ENCODE peak calls at places on chromosomes 16 and 17, in nine cellular contexts. L is mesenchymal stem cell; D is renal cortical epithelial cell; G is stimulated activated naive CD8-positive, alpha-beta T cell treated with anti-CD3 and anti-CD28 coated beads, Interleukin-15, amount 100 ng/mL, for 72 hours; I is CD4-positive, alpha-beta memory T cell; C is CD8-positive, alpha-beta memory T cell; T is HFFc6; Z is caudate nucleus; B is activated T-cell treated with anti-CD3 and anti-CD28 coated beads for 1 hour. F is an unnamed sample.

GRCh38 chr16:65142276-65142675 is 20.4 kb upstream of the CDH11 start:
- DNase-seq in D (no peak), L (no peak), T (peak; percentile 37), C (no peak), G (no peak), B (no peak), Z (no peak), I (no peak), F (no peak)

GRCh38 chr16:87344931-87345631 is 27.9 kb upstream of the C16orf95 start:
- DNase-seq in G (peak; percentile 5), L (no peak), T (no peak), C (peak; percentile 71), D (no peak), B (peak; percentile 49), Z (no peak), I (peak; percentile 47), F (peak; percentile 11)

GRCh38 chr17:50289268-50289667 is 15.0 kb downstream of the TMEM92 start:
- DNase-seq in T (peak; percentile 57), Z (no peak), I (no peak), L (peak; percentile 63), G (no peak), B (no peak), D (peak; percentile 31), C (no peak), F (no peak)

GRCh38 chr16:56137269-56137668 is 54.0 kb upstream of the GNAO1 start:
- DNase-seq in D (no peak), I (no peak), G (no peak), B (no peak), L (no peak), C (no peak), T (no peak), Z (no peak), F (no peak)

GRCh38 chr17:74521701-74522201 is 9.5 kb downstream of the CD300LB start:
- DNase-seq in C (no peak), G (no peak), B (no peak), D (no peak), I (no peak), L (no peak), Z (no peak), T (no peak), F (peak; percentile 50)

GRCh38 chr16:73066927-73067670 is 19.2 kb upstream of the ZFHX3 start:
- DNase-seq in I (no peak), Z (no peak), T (no peak), L (peak; percentile 82), G (no peak), D (no peak), B (no peak), C (no peak), F (no peak)

GRCh38 chr16:68921654-68922053 is 78.3 kb downstream of the TANGO6 start:
- DNase-seq in I (no peak), B (no peak), D (peak; percentile 95), C (no peak), L (peak; percentile 20), T (no peak), G (no peak), Z (no peak), F (no peak)

GRCh38 chr17:49581645-49581992 is 5.9 kb downstream of the NXPH3 start:
- DNase-seq in Z (no peak), C (no peak), B (no peak), G (no peak), T (no peak), L (no peak), I (no peak), D (no peak), F (no peak)

GRCh38 chr17:83041305-83041704 is 38.1 kb upstream of the METRNL start:
- DNase-seq in G (no peak), B (no peak), Z (no peak), D (no peak), I (no peak), C (no peak), L (no peak), T (no peak), F (no peak)

GRCh38 chr17:36939059-36939943 is 2.0 kb downstream of the LHX1 start:
- DNase-seq in C (no peak), Z (no peak), T (no peak), I (peak; percentile 15), D (no peak), G (peak; percentile 26), L (no peak), B (no peak), F (no peak)

GRCh38 chr16:83887088-83887487 is 11.8 kb upstream of the MLYCD start:
- DNase-seq in C (no peak), L (no peak), G (no peak), B (no peak), T (peak; percentile 28), D (no peak), I (no peak), Z (peak; percentile 27), F (no peak)

GRCh38 chr16:89422905-89423630 is 67.3 kb downstream of the ANKRD11 start:
- DNase-seq in C (peak; percentile 78), B (no peak), Z (no peak), I (no peak), D (peak; percentile 82), L (peak; percentile 82), G (peak; percentile 72), T (peak; percentile 54), F (peak; percentile 59)

GRCh38 chr17:38912221-38912813 is 13.1 kb upstream of the LASP1NB start:
- DNase-seq in I (no peak), D (no peak), G (no peak), B (no peak), C (peak; percentile 25), T (no peak), Z (no peak), L (no peak), F (no peak)

GRCh38 chr17:42560246-42560645 is 1.7 kb upstream of the COASY start:
- DNase-seq in G (no peak), Z (no peak), B (no peak), D (no peak), L (no peak), T (no peak), I (no peak), C (no peak), F (no peak)

GRCh38 chr17:14903810-14904209 is 361.3 kb downstream of the PMP22 start:
- DNase-seq in I (no peak), B (no peak), C (no peak), G (no peak), D (no peak), T (peak; percentile 6), L (peak; percentile 35), Z (no peak), F (no peak)